ENCODE peak calls at places on chromosome 17, in seven cellular contexts. One of them, this sample, is unnamed.

GRCh38 chr17:55294042-55294751 is 29.4 kb downstream of the HLF start:
- DNase-seq in A549: no peak
- DNase-seq in colonic mucosa: no peak
- DNase-seq in left ventricle myocardium inferior: no peak
- DNase-seq in IMR-90: no peak
- DNase-seq in AG04449: no peak
- DNase-seq in pancreas: no peak
- DNase-seq in this sample: no peak

GRCh38 chr17:32226881-32227280 is 38.8 kb upstream of the RHBDL3 start:
- DNase-seq in A549: no peak
- DNase-seq in colonic mucosa: no peak
- DNase-seq in left ventricle myocardium inferior: no peak
- DNase-seq in IMR-90: no peak
- DNase-seq in AG04449: no peak
- DNase-seq in pancreas: no peak
- DNase-seq in this sample: no peak

GRCh38 chr17:51371732-51372151 is 111.4 kb downstream of the UTP18 start:
- DNase-seq in A549: peak
- DNase-seq in colonic mucosa: peak
- DNase-seq in left ventricle myocardium inferior: no peak
- DNase-seq in IMR-90: peak
- DNase-seq in AG04449: no peak
- DNase-seq in pancreas: peak
- DNase-seq in this sample: peak

GRCh38 chr17:51435641-51436091 is 175.3 kb downstream of the UTP18 start:
- DNase-seq in A549: peak
- DNase-seq in colonic mucosa: peak
- DNase-seq in left ventricle myocardium inferior: peak
- DNase-seq in IMR-90: peak
- DNase-seq in AG04449: no peak
- DNase-seq in pancreas: peak
- DNase-seq in this sample: no peak

GRCh38 chr17:13562271-13562800 is 39.4 kb downstream of the HS3ST3A1 start:
- DNase-seq in A549: peak
- DNase-seq in colonic mucosa: no peak
- DNase-seq in left ventricle myocardium inferior: no peak
- DNase-seq in IMR-90: peak
- DNase-seq in AG04449: peak
- DNase-seq in pancreas: no peak
- DNase-seq in this sample: peak

GRCh38 chr17:50834786-50835562 is 412 bp upstream of the WFIKKN2 start:
- DNase-seq in A549: no peak
- DNase-seq in colonic mucosa: no peak
- DNase-seq in left ventricle myocardium inferior: no peak
- DNase-seq in IMR-90: peak
- DNase-seq in AG04449: no peak
- DNase-seq in pancreas: no peak
- DNase-seq in this sample: peak

GRCh38 chr17:57329380-57330214 is 73.3 kb downstream of the MSI2 start:
- DNase-seq in A549: no peak
- DNase-seq in colonic mucosa: no peak
- DNase-seq in left ventricle myocardium inferior: no peak
- DNase-seq in IMR-90: peak
- DNase-seq in AG04449: no peak
- DNase-seq in pancreas: no peak
- DNase-seq in this sample: no peak

GRCh38 chr17:78252111-78252634 is 20.7 kb downstream of the TMEM235 start:
- DNase-seq in A549: no peak
- DNase-seq in colonic mucosa: peak
- DNase-seq in left ventricle myocardium inferior: no peak
- DNase-seq in IMR-90: no peak
- DNase-seq in AG04449: no peak
- DNase-seq in pancreas: no peak
- DNase-seq in this sample: no peak

GRCh38 chr17:5975651-5976050 is 94.5 kb upstream of the WSCD1 start:
- DNase-seq in A549: no peak
- DNase-seq in colonic mucosa: no peak
- DNase-seq in left ventricle myocardium inferior: no peak
- DNase-seq in IMR-90: no peak
- DNase-seq in AG04449: no peak
- DNase-seq in pancreas: no peak
- DNase-seq in this sample: no peak

GRCh38 chr17:59840329-59840907 is 52.3 kb downstream of the TUBD1 start:
- DNase-seq in A549: peak
- DNase-seq in colonic mucosa: no peak
- DNase-seq in left ventricle myocardium inferior: no peak
- DNase-seq in IMR-90: no peak
- DNase-seq in AG04449: no peak
- DNase-seq in pancreas: no peak
- DNase-seq in this sample: peak

GRCh38 chr17:56305017-56305416 is 151.7 kb downstream of the ANKFN1 start:
- DNase-seq in A549: no peak
- DNase-seq in colonic mucosa: no peak
- DNase-seq in left ventricle myocardium inferior: no peak
- DNase-seq in IMR-90: no peak
- DNase-seq in AG04449: no peak
- DNase-seq in pancreas: no peak
- DNase-seq in this sample: no peak

GRCh38 chr17:82748756-82749155 is 3.1 kb upstream of the TBCD start:
- DNase-seq in A549: no peak
- DNase-seq in colonic mucosa: no peak
- DNase-seq in left ventricle myocardium inferior: no peak
- DNase-seq in IMR-90: no peak
- DNase-seq in AG04449: no peak
- DNase-seq in pancreas: no peak
- DNase-seq in this sample: no peak

GRCh38 chr17:17416400-17417360 is 60.1 kb upstream of the MED9 start:
- DNase-seq in A549: peak
- DNase-seq in colonic mucosa: no peak
- DNase-seq in left ventricle myocardium inferior: peak
- DNase-seq in IMR-90: peak
- DNase-seq in AG04449: no peak
- DNase-seq in pancreas: no peak
- DNase-seq in this sample: peak

GRCh38 chr17:30520436-30520835 is 43.2 kb downstream of the GOSR1 start:
- DNase-seq in A549: no peak
- DNase-seq in colonic mucosa: no peak
- DNase-seq in left ventricle myocardium inferior: no peak
- DNase-seq in IMR-90: peak
- DNase-seq in AG04449: no peak
- DNase-seq in pancreas: no peak
- DNase-seq in this sample: peak

GRCh38 chr17:1126327-1126726 is 53.5 kb downstream of the ABR start:
- DNase-seq in A549: no peak
- DNase-seq in colonic mucosa: no peak
- DNase-seq in left ventricle myocardium inferior: no peak
- DNase-seq in IMR-90: no peak
- DNase-seq in AG04449: no peak
- DNase-seq in pancreas: no peak
- DNase-seq in this sample: no peak

GRCh38 chr17:57035971-57036481 is 49.0 kb upstream of the AKAP1 start:
- DNase-seq in A549: no peak
- DNase-seq in colonic mucosa: peak
- DNase-seq in left ventricle myocardium inferior: no peak
- DNase-seq in IMR-90: no peak
- DNase-seq in AG04449: no peak
- DNase-seq in pancreas: peak
- DNase-seq in this sample: no peak

GRCh38 chr17:69357701-69358100 is 30.8 kb upstream of the ABCA5 start:
- DNase-seq in A549: peak
- DNase-seq in colonic mucosa: no peak
- DNase-seq in left ventricle myocardium inferior: no peak
- DNase-seq in IMR-90: no peak
- DNase-seq in AG04449: no peak
- DNase-seq in pancreas: no peak
- DNase-seq in this sample: no peak

GRCh38 chr17:34798581-34798980 is 162.7 kb downstream of the CCT6B start:
- DNase-seq in A549: no peak
- DNase-seq in colonic mucosa: no peak
- DNase-seq in left ventricle myocardium inferior: no peak
- DNase-seq in IMR-90: no peak
- DNase-seq in AG04449: no peak
- DNase-seq in pancreas: no peak
- DNase-seq in this sample: no peak

DNA sequence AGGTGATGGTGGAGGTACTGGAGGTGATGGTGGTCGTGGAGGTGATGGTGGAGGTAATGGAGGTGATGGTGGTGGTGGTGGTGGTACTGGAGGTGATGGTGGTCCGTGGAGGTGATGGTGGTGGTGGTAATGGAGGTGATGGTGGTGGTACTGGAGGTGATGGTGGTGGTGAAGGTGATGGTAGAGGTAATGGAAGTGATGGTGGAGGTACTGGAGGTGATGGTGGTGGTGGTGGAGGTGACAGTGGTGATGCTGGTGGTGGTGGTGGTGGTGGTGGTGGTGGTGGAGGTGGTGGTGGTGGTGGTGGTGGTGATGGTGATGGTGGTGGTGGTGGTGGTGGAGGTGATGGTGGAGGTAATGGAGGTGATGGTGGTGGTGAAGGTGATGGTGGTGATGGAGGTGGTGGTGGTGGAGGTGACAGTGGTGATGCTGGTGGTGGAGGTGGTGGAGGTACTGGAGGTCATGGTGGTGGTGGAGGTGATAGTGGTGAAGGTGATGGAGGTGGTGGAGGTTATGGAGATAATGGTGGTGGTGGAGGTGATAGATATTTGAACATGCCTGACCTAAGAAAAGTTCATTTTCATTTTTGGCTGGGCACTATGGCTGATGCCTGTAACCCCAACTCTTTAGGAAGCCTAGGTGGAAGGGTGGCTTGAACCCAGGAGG is 55.0 kb downstream of the RNF213 start:
- DNase-seq in A549: no peak
- DNase-seq in colonic mucosa: no peak
- DNase-seq in left ventricle myocardium inferior: no peak
- DNase-seq in IMR-90: no peak
- DNase-seq in AG04449: no peak
- DNase-seq in pancreas: no peak
- DNase-seq in this sample: no peak
- TF ChIP-seq CTCF in A549: no peak
- TF ChIP-seq CTCF in colonic mucosa: no peak
- TF ChIP-seq CTCF in left ventricle myocardium inferior: no peak
- TF ChIP-seq CTCF in IMR-90: no peak
- TF ChIP-seq CTCF in AG04449: no peak
- TF ChIP-seq CTCF in pancreas: no peak
- TF ChIP-seq CTCF in this sample: no peak

DNA sequence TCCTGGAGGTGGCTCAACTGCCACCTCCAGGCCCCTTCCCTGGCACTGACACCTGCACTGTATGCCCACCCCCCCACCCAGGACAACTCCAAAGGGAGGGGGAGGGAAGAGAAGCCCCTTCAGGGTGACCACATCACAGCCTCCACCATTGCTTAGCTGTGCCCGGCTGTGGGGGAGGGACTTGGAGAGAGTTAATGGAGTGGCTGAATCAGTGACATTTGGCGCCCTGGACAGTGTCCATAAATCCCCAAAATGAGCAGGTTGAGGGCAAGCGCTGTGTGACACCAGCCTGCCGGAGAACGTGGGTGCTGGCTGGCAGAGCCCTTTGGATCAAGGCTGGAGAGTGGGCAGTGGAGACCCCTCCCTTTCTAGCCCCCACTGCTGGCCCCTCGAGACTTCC is 883 bp downstream of the USH1G start:
- DNase-seq in A549: no peak
- DNase-seq in colonic mucosa: no peak
- DNase-seq in left ventricle myocardium inferior: no peak
- DNase-seq in IMR-90: no peak
- DNase-seq in AG04449: no peak
- DNase-seq in pancreas: no peak
- DNase-seq in this sample: no peak
- H3K4me3 ChIP-seq in A549: no peak
- H3K4me3 ChIP-seq in colonic mucosa: no peak
- H3K4me3 ChIP-seq in left ventricle myocardium inferior: no peak
- H3K4me3 ChIP-seq in IMR-90: no peak
- H3K4me3 ChIP-seq in AG04449: no peak
- H3K4me3 ChIP-seq in pancreas: no peak
- H3K4me3 ChIP-seq in this sample: no peak

DNA sequence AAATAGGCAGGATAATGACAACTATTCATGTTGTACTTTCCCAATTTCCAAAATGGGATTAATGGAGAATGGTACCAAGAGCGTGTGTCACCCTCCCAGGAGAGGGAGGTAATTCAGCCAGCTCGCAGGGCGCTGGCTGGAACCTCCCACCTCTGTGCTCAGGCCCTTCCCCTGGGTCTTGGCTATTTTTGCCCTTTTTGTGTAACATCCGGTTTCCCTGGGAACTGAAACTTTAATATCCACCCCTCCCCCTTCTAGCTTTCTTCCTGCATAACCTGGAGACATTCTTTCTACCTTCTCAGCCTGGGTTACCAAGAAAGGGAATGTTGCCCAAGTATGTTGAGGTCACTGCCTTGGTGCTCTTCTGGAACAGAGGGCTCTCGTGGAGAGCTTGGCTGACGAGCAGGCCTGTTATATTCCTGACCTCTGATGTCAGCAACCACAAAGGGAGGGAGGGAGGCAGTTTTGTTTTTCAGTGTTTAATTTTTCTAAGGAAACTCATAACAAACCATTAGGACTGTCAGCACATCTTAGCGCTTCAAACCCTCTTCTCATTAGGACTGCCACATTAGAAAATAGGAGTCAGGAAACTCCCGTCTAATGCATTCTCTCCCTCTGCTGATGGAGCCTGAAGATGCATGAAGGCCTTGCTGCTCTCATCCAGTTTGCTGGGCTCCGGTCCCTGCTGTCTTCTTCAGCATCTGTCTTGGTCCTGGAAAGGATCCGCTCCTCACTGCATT is 25.6 kb downstream of the ITGB3 start:
- DNase-seq in A549: peak
- DNase-seq in colonic mucosa: no peak
- DNase-seq in left ventricle myocardium inferior: peak
- DNase-seq in IMR-90: peak
- DNase-seq in AG04449: peak
- DNase-seq in pancreas: no peak
- DNase-seq in this sample: peak
- TF ChIP-seq CTCF in A549: no peak
- TF ChIP-seq CTCF in colonic mucosa: no peak
- TF ChIP-seq CTCF in left ventricle myocardium inferior: no peak
- TF ChIP-seq CTCF in IMR-90: peak
- TF ChIP-seq CTCF in AG04449: peak
- TF ChIP-seq CTCF in pancreas: no peak
- TF ChIP-seq CTCF in this sample: peak

GRCh38 chr17:40415390-40415789 is 2.3 kb downstream of the TOP2A start:
- DNase-seq in A549: peak
- DNase-seq in colonic mucosa: no peak
- DNase-seq in left ventricle myocardium inferior: no peak
- DNase-seq in IMR-90: peak
- DNase-seq in AG04449: no peak
- DNase-seq in pancreas: no peak
- DNase-seq in this sample: peak

GRCh38 chr17:40417258-40417608 is 463 bp downstream of the TOP2A start:
- DNase-seq in A549: peak
- DNase-seq in colonic mucosa: peak
- DNase-seq in left ventricle myocardium inferior: no peak
- DNase-seq in IMR-90: peak
- DNase-seq in AG04449: no peak
- DNase-seq in pancreas: no peak
- DNase-seq in this sample: no peak

GRCh38 chr17:40418428-40418706 is 671 bp upstream of the TOP2A start:
- DNase-seq in A549: no peak
- DNase-seq in colonic mucosa: no peak
- DNase-seq in left ventricle myocardium inferior: no peak
- DNase-seq in IMR-90: no peak
- DNase-seq in AG04449: no peak
- DNase-seq in pancreas: no peak
- DNase-seq in this sample: no peak

GRCh38 chr17:40417609-40418427 is at the start of gene TOP2A:
- DNase-seq in A549: peak
- DNase-seq in colonic mucosa: peak
- DNase-seq in left ventricle myocardium inferior: peak
- DNase-seq in IMR-90: peak
- DNase-seq in AG04449: peak
- DNase-seq in pancreas: peak
- DNase-seq in this sample: peak

GRCh38 chr17:40416671-40417070 is 1.0 kb downstream of the TOP2A start:
- DNase-seq in A549: no peak
- DNase-seq in colonic mucosa: no peak
- DNase-seq in left ventricle myocardium inferior: no peak
- DNase-seq in IMR-90: no peak
- DNase-seq in AG04449: no peak
- DNase-seq in pancreas: no peak
- DNase-seq in this sample: no peak
- H3K4me3 ChIP-seq in A549: peak
- H3K4me3 ChIP-seq in colonic mucosa: peak
- H3K4me3 ChIP-seq in left ventricle myocardium inferior: no peak
- H3K4me3 ChIP-seq in IMR-90: peak
- H3K4me3 ChIP-seq in AG04449: peak
- H3K4me3 ChIP-seq in pancreas: peak
- H3K4me3 ChIP-seq in this sample: peak